ENCODE peak calls at places on chromosomes 12 and 14, in seven cellular contexts. Z is lung; X is Kasumi-1; B is stimulated activated CD4-positive, alpha-beta T cell treated with anti-CD3 and anti-CD28 coated beads, Interleukin-12 subunit alpha, Interleukin-12 subunit beta, amount 100 ng/mL, for 48 hours; H is HFF-Myc; C is activated CD8-positive, alpha-beta memory T cell treated with anti-CD3 and anti-CD28 coated beads, Interleukin-2, amount 10 ng/mL, durations not matched to agents 7 days and 5 days; Y is mesothelial cell of epicardium. O is an unnamed sample.

GRCh38 chr12:129069886-129070285 is 216.6 kb downstream of the GLT1D1 start:
- DNase-seq in Y (no peak), Z (no peak), C (no peak), X (no peak), H (no peak), B (no peak), O (no peak)

GRCh38 chr12:120711411-120711810 is 1.2 kb downstream of the UNC119B start:
- DNase-seq in X (no peak), C (no peak), Z (no peak), Y (no peak), B (no peak), H (no peak), O (no peak)

GRCh38 chr12:21429994-21430393 is 7.5 kb upstream of the PYROXD1 start:
- DNase-seq in B (no peak), Y (no peak), Z (no peak), H (no peak), X (no peak), C (no peak), O (no peak)

GRCh38 chr14:103499709-103500108 is 22.9 kb downstream of the CKB start:
- DNase-seq in C (no peak), B (no peak), X (no peak), Y (no peak), H (no peak), Z (no peak), O (no peak)

GRCh38 chr12:1907652-1908611 is 10.5 kb downstream of the CACNA2D4 start:
- DNase-seq in Y (no peak), B (no peak), X (no peak), Z (peak), C (peak), H (no peak), O (no peak)

GRCh38 chr14:26021759-26022158 is 576.1 kb downstream of the NOVA1 start:
- DNase-seq in X (no peak), Y (no peak), Z (no peak), H (no peak), B (no peak), C (no peak), O (no peak)

GRCh38 chr12:26150737-26151450 is 26.1 kb upstream of the BHLHE41 start:
- DNase-seq in X (no peak), H (no peak), C (no peak), Z (no peak), Y (no peak), B (no peak), O (no peak)

GRCh38 chr14:66361013-66361412 is 125.2 kb upstream of the CCDC196 start:
- DNase-seq in B (no peak), H (no peak), Y (no peak), C (no peak), Z (no peak), X (no peak), O (no peak)

GRCh38 chr14:50862171-50862570 is 9.7 kb upstream of the ABHD12B start:
- DNase-seq in Z (no peak), X (no peak), H (no peak), C (no peak), B (no peak), Y (no peak), O (no peak)

GRCh38 chr12:88985011-88985410 is 367.3 kb downstream of the DUSP6 start:
- DNase-seq in B (no peak), H (no peak), Z (no peak), C (no peak), X (no peak), Y (no peak), O (no peak)

GRCh38 chr12:50387487-50387886 is 8.9 kb downstream of the FAM186A start:
- DNase-seq in Y (no peak), H (no peak), X (no peak), Z (no peak), B (no peak), C (no peak), O (no peak)

GRCh38 chr12:39240573-39240972 is 202.3 kb downstream of the KIF21A start:
- DNase-seq in B (no peak), Z (no peak), Y (no peak), X (no peak), C (no peak), H (no peak), O (no peak)

GRCh38 chr12:43805149-43805856 is 814 bp downstream of the TWF1 start:
- DNase-seq in X (no peak), Z (no peak), H (no peak), Y (no peak), B (no peak), C (no peak), O (no peak)

GRCh38 chr12:11621797-11622423 is 27.6 kb upstream of the ETV6 start:
- DNase-seq in H (no peak), B (no peak), Z (no peak), Y (no peak), X (no peak), C (peak), O (no peak)

GRCh38 chr12:64587447-64587846 is 22.8 kb upstream of the RASSF3 start:
- DNase-seq in Y (no peak), H (no peak), B (no peak), C (no peak), Z (no peak), X (no peak), O (no peak)

GRCh38 chr12:94745562-94745961 is 95.2 kb upstream of the TMCC3 start:
- DNase-seq in Z (no peak), C (no peak), H (no peak), B (no peak), Y (no peak), X (no peak), O (no peak)

GRCh38 chr14:71721791-71722190 is 210.4 kb upstream of the RGS6 start:
- DNase-seq in Z (no peak), B (no peak), X (no peak), Y (no peak), H (no peak), C (no peak), O (no peak)

GRCh38 chr12:57735952-57736742 is 2.4 kb downstream of the AGAP2 start:
- DNase-seq in Y (no peak), C (no peak), H (no peak), Z (no peak), X (no peak), B (no peak), O (no peak)

GRCh38 chr14:104597576-104597975 is 7.0 kb downstream of the TMEM179 start:
- DNase-seq in Z (no peak), C (no peak), H (no peak), B (no peak), Y (no peak), X (no peak), O (no peak)

GRCh38 chr14:26794731-26795130 is 196.9 kb upstream of the NOVA1 start:
- DNase-seq in B (no peak), X (no peak), Z (no peak), Y (no peak), H (no peak), C (no peak), O (no peak)

GRCh38 chr14:39431416-39432178 is 636 bp downstream of the FBXO33 start:
- DNase-seq in H (no peak), Y (peak), C (peak), X (peak), Z (peak), B (no peak), O (no peak)

GRCh38 chr14:71089974-71090373 is 182.7 kb downstream of the PCNX1 start:
- DNase-seq in H (no peak), C (no peak), X (no peak), Z (no peak), Y (no peak), B (no peak), O (no peak)

GRCh38 chr14:74563233-74563585 is 48.8 kb downstream of the LTBP2 start:
- DNase-seq in H (no peak), C (no peak), Z (no peak), B (no peak), X (no peak), Y (no peak), O (no peak)

GRCh38 chr12:106386836-106387555 is 29.4 kb downstream of the POLR3B start:
- DNase-seq in X (no peak), Z (no peak), H (no peak), B (no peak), C (no peak), Y (no peak), O (no peak)

GRCh38 chr12:64890873-64891468 is 66.5 kb downstream of the TBC1D30 start:
- DNase-seq in B (no peak), H (peak), X (peak), Y (no peak), Z (no peak), C (no peak), O (no peak)

GRCh38 chr12:15688838-15689237 is 100.3 kb downstream of the EPS8 start:
- DNase-seq in C (no peak), Z (no peak), X (no peak), H (no peak), B (no peak), Y (no peak), O (no peak)

GRCh38 chr12:68270358-68270757 is 17.0 kb upstream of the IL22 start:
- DNase-seq in Y (no peak), B (no peak), X (no peak), H (no peak), Z (no peak), C (no peak), O (no peak)

GRCh38 chr12:32302218-32302826 is 97.0 kb upstream of the FGD4 start:
- DNase-seq in X (peak), C (no peak), H (no peak), Y (no peak), B (no peak), Z (no peak), O (no peak)

GRCh38 chr14:51630987-51631386 is 20.7 kb upstream of the FRMD6 start:
- DNase-seq in X (no peak), C (no peak), Y (no peak), B (no peak), Z (no peak), H (no peak), O (no peak)

GRCh38 chr14:71398450-71398849 is 491.2 kb downstream of the PCNX1 start:
- DNase-seq in B (no peak), H (no peak), C (no peak), Z (no peak), Y (no peak), X (no peak), O (no peak)

GRCh38 chr12:57708296-57708695 is 14.4 kb downstream of the OS9 start:
- DNase-seq in H (no peak), C (no peak), B (no peak), Y (no peak), X (no peak), Z (no peak), O (no peak)

O was measured in omental fat pad.